ENCODE peak calls at places on chromosomes 6 and 20, in ten cellular contexts. R is pancreas, P is cardiac muscle cell, B is neural progenitor cell, I is breast epithelium, M is ascending aorta, Q is substantia nigra, F is transverse colon, E is right cardiac atrium, T is SJSA1. Z is an unnamed sample.

GRCh38 chr6:166351715-166352285 is 9.5 kb upstream of the SFT2D1 start:
- DNase-seq in R (no peak), P (no peak), B (peak), I (no peak), M (no peak), Q (no peak), F (peak), E (no peak), T (no peak), Z (peak)

GRCh38 chr20:12395404-12396159 is 477.9 kb downstream of the BTBD3 start:
- DNase-seq in R (no peak), P (no peak), B (no peak), I (no peak), M (no peak), Q (no peak), F (no peak), E (no peak), T (no peak), Z (no peak)

GRCh38 chr20:12049125-12049524 is 131.4 kb downstream of the BTBD3 start:
- DNase-seq in R (no peak), P (no peak), B (no peak), I (no peak), M (no peak), Q (no peak), F (no peak), E (no peak), T (no peak), Z (no peak)

GRCh38 chr6:168102093-168102985 is 23.3 kb upstream of the FRMD1 start:
- DNase-seq in R (peak), P (no peak), B (no peak), I (no peak), M (no peak), Q (no peak), F (peak), E (no peak), T (no peak), Z (no peak)

GRCh38 chr20:36447101-36447500 is 94.2 kb upstream of the MYL9 start:
- DNase-seq in R (no peak), P (no peak), B (no peak), I (no peak), M (no peak), Q (no peak), F (no peak), E (no peak), T (no peak), Z (no peak)

GRCh38 chr6:53629120-53629477 is 36.5 kb downstream of the KLHL31 start:
- DNase-seq in R (no peak), P (no peak), B (no peak), I (no peak), M (no peak), Q (no peak), F (no peak), E (no peak), T (no peak), Z (no peak)

GRCh38 chr6:69601132-69601531 is 195.7 kb downstream of the LMBRD1 start:
- DNase-seq in R (no peak), P (no peak), B (no peak), I (no peak), M (no peak), Q (no peak), F (no peak), E (no peak), T (no peak), Z (no peak)

GRCh38 chr20:15056231-15056630 is 718.8 kb upstream of the FLRT3 start:
- DNase-seq in R (no peak), P (peak), B (no peak), I (no peak), M (no peak), Q (no peak), F (no peak), E (no peak), T (no peak), Z (no peak)

GRCh38 chr20:50267041-50267865 is 76.6 kb downstream of the CEBPB start:
- DNase-seq in R (peak), P (no peak), B (peak), I (peak), M (peak), Q (no peak), F (peak), E (peak), T (peak), Z (no peak)

GRCh38 chr6:139987091-139987490 is 612.6 kb upstream of the CITED2 start:
- DNase-seq in R (no peak), P (no peak), B (no peak), I (no peak), M (no peak), Q (no peak), F (no peak), E (no peak), T (no peak), Z (no peak)

GRCh38 chr6:63740709-63741108 is 105.1 kb downstream of the PHF3 start:
- DNase-seq in R (no peak), P (no peak), B (no peak), I (no peak), M (no peak), Q (no peak), F (no peak), E (no peak), T (no peak), Z (peak)

GRCh38 chr20:23602261-23602660 is 3.5 kb downstream of the CST9 start:
- DNase-seq in R (no peak), P (no peak), B (no peak), I (no peak), M (no peak), Q (no peak), F (no peak), E (no peak), T (no peak), Z (no peak)

GRCh38 chr6:77786935-77787629 is 134.2 kb downstream of the MEI4 start:
- DNase-seq in R (no peak), P (no peak), B (no peak), I (no peak), M (no peak), Q (no peak), F (no peak), E (no peak), T (no peak), Z (no peak)

GRCh38 chr20:37319120-37319717 is 26.7 kb upstream of the SRC start:
- DNase-seq in R (no peak), P (no peak), B (peak), I (no peak), M (no peak), Q (no peak), F (no peak), E (no peak), T (no peak), Z (no peak)

GRCh38 chr6:105868823-105869460 is 217.2 kb upstream of the PRDM1 start:
- DNase-seq in R (no peak), P (no peak), B (no peak), I (no peak), M (no peak), Q (no peak), F (no peak), E (no peak), T (no peak), Z (no peak)

GRCh38 chr6:165766457-165766856 is 103.4 kb upstream of the PDE10A start:
- DNase-seq in R (no peak), P (no peak), B (no peak), I (no peak), M (no peak), Q (no peak), F (no peak), E (no peak), T (no peak), Z (no peak)

GRCh38 chr20:22513574-22513973 is 70.8 kb downstream of the FOXA2 start:
- DNase-seq in R (no peak), P (no peak), B (no peak), I (no peak), M (no peak), Q (no peak), F (no peak), E (no peak), T (no peak), Z (no peak)

GRCh38 chr6:34065470-34066283 is 80.2 kb downstream of the GRM4 start:
- DNase-seq in R (no peak), P (no peak), B (no peak), I (no peak), M (no peak), Q (no peak), F (no peak), E (peak), T (no peak), Z (no peak)

GRCh38 chr6:34062815-34063214 is 83.1 kb downstream of the GRM4 start:
- DNase-seq in R (no peak), P (no peak), B (no peak), I (no peak), M (no peak), Q (no peak), F (no peak), E (no peak), T (no peak), Z (no peak)

GRCh38 chr6:34066284-34066571 is 79.7 kb downstream of the GRM4 start:
- DNase-seq in R (no peak), P (no peak), B (no peak), I (no peak), M (no peak), Q (no peak), F (no peak), E (no peak), T (no peak), Z (no peak)

GRCh38 chr6:34063641-34064040 is 82.2 kb downstream of the GRM4 start:
- DNase-seq in R (no peak), P (no peak), B (no peak), I (no peak), M (no peak), Q (no peak), F (no peak), E (no peak), T (no peak), Z (no peak)

GRCh38 chr6:34064675-34065074 is 81.2 kb downstream of the GRM4 start:
- DNase-seq in R (no peak), P (no peak), B (no peak), I (no peak), M (no peak), Q (no peak), F (no peak), E (no peak), T (no peak), Z (no peak)
- H3K27ac ChIP-seq in R (no peak), P (no peak), B (no peak), I (no peak), M (no peak), Q (no peak), F (no peak), E (no peak), T (no peak), Z (no peak)

GRCh38 chr6:41492261-41492891 is 53.8 kb upstream of the FOXP4 start:
- DNase-seq in R (no peak), P (no peak), B (no peak), I (no peak), M (no peak), Q (no peak), F (no peak), E (no peak), T (no peak), Z (no peak)
- H3K27ac ChIP-seq in R (no peak), P (no peak), B (no peak), I (no peak), M (no peak), Q (no peak), F (no peak), E (no peak), T (no peak), Z (no peak)

GRCh38 chr6:74117113-74117512 is 421.1 kb downstream of the CD109 start:
- DNase-seq in R (no peak), P (no peak), B (no peak), I (no peak), M (no peak), Q (no peak), F (no peak), E (no peak), T (no peak), Z (no peak)
- H3K27ac ChIP-seq in R (no peak), P (no peak), B (no peak), I (no peak), M (no peak), Q (no peak), F (no peak), E (no peak), T (no peak), Z (no peak)

DNA sequence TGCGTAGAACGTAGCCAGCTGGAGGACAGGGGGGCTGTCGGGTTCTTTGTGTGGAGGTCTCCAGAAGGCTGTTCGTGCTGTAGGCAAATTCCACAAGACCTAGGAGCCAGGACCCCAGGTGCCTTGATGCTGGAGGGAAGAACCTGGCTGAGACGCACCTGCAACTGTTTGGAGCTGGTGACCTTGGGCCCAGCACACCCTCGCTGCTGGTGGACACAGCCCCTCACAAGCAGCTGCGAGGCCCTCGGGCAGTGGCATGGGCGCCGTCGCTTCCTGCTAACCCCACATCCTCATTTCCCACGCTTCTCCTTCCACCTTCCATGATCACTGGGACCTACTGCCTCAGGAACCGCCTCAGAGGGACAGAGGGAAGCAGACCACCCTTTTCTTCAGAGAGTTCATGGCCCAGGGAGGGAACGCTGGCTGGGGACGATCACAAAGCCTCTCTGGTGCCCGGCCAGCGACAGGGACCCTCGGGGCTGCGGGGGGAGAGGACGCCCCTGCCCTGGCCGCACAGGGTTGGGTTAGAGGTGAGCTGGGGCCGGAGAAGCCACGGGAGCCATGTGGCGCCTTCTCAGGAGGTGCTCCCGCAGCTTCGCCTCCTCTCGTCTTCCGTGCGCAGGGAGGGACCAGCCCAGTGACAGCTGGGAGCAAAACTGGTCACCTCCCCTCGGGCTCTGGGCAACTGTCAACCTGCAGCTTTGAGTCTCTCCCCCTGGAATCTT is 18.4 kb downstream of the DLL1 start:
- DNase-seq in R (no peak), P (no peak), B (no peak), I (no peak), M (no peak), Q (no peak), F (no peak), E (no peak), T (no peak), Z (no peak)
- H3K27ac ChIP-seq in R (peak), P (no peak), B (no peak), I (no peak), M (no peak), Q (no peak), F (no peak), E (no peak), T (no peak), Z (no peak)

Z was measured in epithelial cell of prostate.